ENCODE peak calls at places on chromosomes 3 and 15, in four cellular contexts. E, M, D and C are unnamed samples.

GRCh38 chr3:149579161-149579560 is 78.7 kb downstream of the WWTR1 start:
- DNase-seq in E (no peak), M (no peak), D (no peak), C (no peak)

GRCh38 chr3:126208618-126209256 is 28.4 kb upstream of the ALDH1L1 start:
- DNase-seq in E (no peak), M (no peak), D (peak), C (peak)

GRCh38 chr3:112967425-112967824 is 7.5 kb downstream of the CD200R1 start:
- DNase-seq in E (no peak), M (no peak), D (no peak), C (no peak)

GRCh38 chr3:13113346-13114335 is 40.4 kb upstream of the IQSEC1 start:
- DNase-seq in E (no peak), M (no peak), D (no peak), C (no peak)

GRCh38 chr3:40516201-40516600 is 8.6 kb upstream of the ZNF621 start:
- DNase-seq in E (no peak), M (no peak), D (no peak), C (peak)

GRCh38 chr15:52710050-52710709 is 31.0 kb upstream of the ATOSA start:
- DNase-seq in E (no peak), M (no peak), D (no peak), C (no peak)

GRCh38 chr3:153621988-153622387 is 460.0 kb downstream of the RAP2B start:
- DNase-seq in E (no peak), M (peak), D (no peak), C (no peak)

GRCh38 chr15:101011582-101011981 is 92.4 kb downstream of the LRRK1 start:
- DNase-seq in E (no peak), M (peak), D (no peak), C (no peak)

GRCh38 chr15:74265046-74265639 is 29.0 kb downstream of the CCDC33 start:
- DNase-seq in E (no peak), M (no peak), D (peak), C (peak)

GRCh38 chr3:30476373-30477082 is 129.9 kb upstream of the TGFBR2 start:
- DNase-seq in E (no peak), M (no peak), D (no peak), C (peak)

GRCh38 chr3:17125738-17126137 is 241.0 kb downstream of the PLCL2 start:
- DNase-seq in E (no peak), M (no peak), D (no peak), C (no peak)